ENCODE peak calls at places on chromosomes 13 and 19, in nine cellular contexts. One of them, this sample, is unnamed.

GRCh38 chr13:36131215-36131930 is at the start of gene DCLK1:
- DNase-seq in caudate nucleus: peak
- DNase-seq in stimulated activated naive CD8-positive, alpha-beta T cell treated with anti-CD3 and anti-CD28 coated beads, Interleukin-15, Interleukin-2, amounts not matched to agents 100 U/mL and 50 U/mL, for 24 hours: no peak
- DNase-seq in stimulated activated naive CD4-positive, alpha-beta T cell: no peak
- DNase-seq in germinal center: no peak
- DNase-seq in KG1: no peak
- DNase-seq in cardiac septum: no peak
- DNase-seq in stimulated activated CD8-positive, alpha-beta memory T cell treated with anti-CD3 and anti-CD28 coated beads, Interleukin-4, amount 100 ng/mL, for 1 hour: no peak
- DNase-seq in posterior cingulate gyrus: peak
- DNase-seq in this sample: no peak

GRCh38 chr19:50870417-50871089 is 2.7 kb upstream of the KLK2 start:
- DNase-seq in stimulated activated naive CD8-positive, alpha-beta T cell treated with anti-CD3 and anti-CD28 coated beads, Interleukin-15, Interleukin-2, amounts not matched to agents 100 U/mL and 50 U/mL, for 24 hours: peak
- DNase-seq in caudate nucleus: no peak
- DNase-seq in germinal center: no peak
- DNase-seq in posterior cingulate gyrus: no peak
- DNase-seq in cardiac septum: no peak
- DNase-seq in KG1: no peak
- DNase-seq in stimulated activated naive CD4-positive, alpha-beta T cell: no peak
- DNase-seq in stimulated activated CD8-positive, alpha-beta memory T cell treated with anti-CD3 and anti-CD28 coated beads, Interleukin-4, amount 100 ng/mL, for 1 hour: no peak
- DNase-seq in this sample: peak

GRCh38 chr13:109874921-109875454 is 88.6 kb upstream of the IRS2 start:
- DNase-seq in stimulated activated naive CD4-positive, alpha-beta T cell: no peak
- DNase-seq in KG1: no peak
- DNase-seq in caudate nucleus: no peak
- DNase-seq in posterior cingulate gyrus: no peak
- DNase-seq in stimulated activated naive CD8-positive, alpha-beta T cell treated with anti-CD3 and anti-CD28 coated beads, Interleukin-15, Interleukin-2, amounts not matched to agents 100 U/mL and 50 U/mL, for 24 hours: no peak
- DNase-seq in cardiac septum: no peak
- DNase-seq in germinal center: no peak
- DNase-seq in stimulated activated CD8-positive, alpha-beta memory T cell treated with anti-CD3 and anti-CD28 coated beads, Interleukin-4, amount 100 ng/mL, for 1 hour: no peak
- DNase-seq in this sample: no peak

GRCh38 chr19:2034729-2035589 is 16.1 kb downstream of the MKNK2 start:
- DNase-seq in stimulated activated naive CD8-positive, alpha-beta T cell treated with anti-CD3 and anti-CD28 coated beads, Interleukin-15, Interleukin-2, amounts not matched to agents 100 U/mL and 50 U/mL, for 24 hours: peak
- DNase-seq in caudate nucleus: no peak
- DNase-seq in KG1: no peak
- DNase-seq in germinal center: peak
- DNase-seq in stimulated activated CD8-positive, alpha-beta memory T cell treated with anti-CD3 and anti-CD28 coated beads, Interleukin-4, amount 100 ng/mL, for 1 hour: no peak
- DNase-seq in stimulated activated naive CD4-positive, alpha-beta T cell: peak
- DNase-seq in cardiac septum: no peak
- DNase-seq in posterior cingulate gyrus: no peak
- DNase-seq in this sample: peak

GRCh38 chr13:112859128-112859816 is 109.7 kb upstream of the MCF2L start:
- DNase-seq in germinal center: no peak
- DNase-seq in KG1: no peak
- DNase-seq in posterior cingulate gyrus: no peak
- DNase-seq in stimulated activated CD8-positive, alpha-beta memory T cell treated with anti-CD3 and anti-CD28 coated beads, Interleukin-4, amount 100 ng/mL, for 1 hour: no peak
- DNase-seq in caudate nucleus: no peak
- DNase-seq in cardiac septum: no peak
- DNase-seq in stimulated activated naive CD4-positive, alpha-beta T cell: no peak
- DNase-seq in stimulated activated naive CD8-positive, alpha-beta T cell treated with anti-CD3 and anti-CD28 coated beads, Interleukin-15, Interleukin-2, amounts not matched to agents 100 U/mL and 50 U/mL, for 24 hours: no peak
- DNase-seq in this sample: no peak

GRCh38 chr13:100694722-100695644 is 20.4 kb upstream of the TMTC4 start:
- DNase-seq in caudate nucleus: no peak
- DNase-seq in stimulated activated CD8-positive, alpha-beta memory T cell treated with anti-CD3 and anti-CD28 coated beads, Interleukin-4, amount 100 ng/mL, for 1 hour: no peak
- DNase-seq in posterior cingulate gyrus: no peak
- DNase-seq in germinal center: peak
- DNase-seq in stimulated activated naive CD4-positive, alpha-beta T cell: no peak
- DNase-seq in cardiac septum: no peak
- DNase-seq in stimulated activated naive CD8-positive, alpha-beta T cell treated with anti-CD3 and anti-CD28 coated beads, Interleukin-15, Interleukin-2, amounts not matched to agents 100 U/mL and 50 U/mL, for 24 hours: no peak
- DNase-seq in KG1: no peak
- DNase-seq in this sample: no peak

GRCh38 chr19:47272448-47273312 is 2.0 kb upstream of the INAFM1 start:
- DNase-seq in caudate nucleus: no peak
- DNase-seq in cardiac septum: no peak
- DNase-seq in stimulated activated naive CD4-positive, alpha-beta T cell: no peak
- DNase-seq in germinal center: no peak
- DNase-seq in stimulated activated naive CD8-positive, alpha-beta T cell treated with anti-CD3 and anti-CD28 coated beads, Interleukin-15, Interleukin-2, amounts not matched to agents 100 U/mL and 50 U/mL, for 24 hours: peak
- DNase-seq in stimulated activated CD8-positive, alpha-beta memory T cell treated with anti-CD3 and anti-CD28 coated beads, Interleukin-4, amount 100 ng/mL, for 1 hour: no peak
- DNase-seq in KG1: no peak
- DNase-seq in posterior cingulate gyrus: no peak
- DNase-seq in this sample: peak

GRCh38 chr19:55528030-55528801 is 8.7 kb downstream of the SBK2 start:
- DNase-seq in stimulated activated naive CD8-positive, alpha-beta T cell treated with anti-CD3 and anti-CD28 coated beads, Interleukin-15, Interleukin-2, amounts not matched to agents 100 U/mL and 50 U/mL, for 24 hours: no peak
- DNase-seq in cardiac septum: no peak
- DNase-seq in posterior cingulate gyrus: no peak
- DNase-seq in stimulated activated CD8-positive, alpha-beta memory T cell treated with anti-CD3 and anti-CD28 coated beads, Interleukin-4, amount 100 ng/mL, for 1 hour: no peak
- DNase-seq in caudate nucleus: no peak
- DNase-seq in germinal center: no peak
- DNase-seq in stimulated activated naive CD4-positive, alpha-beta T cell: no peak
- DNase-seq in KG1: no peak
- DNase-seq in this sample: no peak

GRCh38 chr19:49949735-49950589 is 11.0 kb downstream of the SIGLEC11 start:
- DNase-seq in posterior cingulate gyrus: no peak
- DNase-seq in germinal center: no peak
- DNase-seq in stimulated activated naive CD4-positive, alpha-beta T cell: no peak
- DNase-seq in stimulated activated naive CD8-positive, alpha-beta T cell treated with anti-CD3 and anti-CD28 coated beads, Interleukin-15, Interleukin-2, amounts not matched to agents 100 U/mL and 50 U/mL, for 24 hours: no peak
- DNase-seq in stimulated activated CD8-positive, alpha-beta memory T cell treated with anti-CD3 and anti-CD28 coated beads, Interleukin-4, amount 100 ng/mL, for 1 hour: no peak
- DNase-seq in KG1: no peak
- DNase-seq in caudate nucleus: no peak
- DNase-seq in cardiac septum: no peak
- DNase-seq in this sample: no peak

GRCh38 chr13:20411638-20412342 is 113.9 kb downstream of the CRYL1 start:
- DNase-seq in posterior cingulate gyrus: no peak
- DNase-seq in KG1: peak
- DNase-seq in stimulated activated naive CD8-positive, alpha-beta T cell treated with anti-CD3 and anti-CD28 coated beads, Interleukin-15, Interleukin-2, amounts not matched to agents 100 U/mL and 50 U/mL, for 24 hours: peak
- DNase-seq in germinal center: no peak
- DNase-seq in stimulated activated CD8-positive, alpha-beta memory T cell treated with anti-CD3 and anti-CD28 coated beads, Interleukin-4, amount 100 ng/mL, for 1 hour: no peak
- DNase-seq in cardiac septum: no peak
- DNase-seq in stimulated activated naive CD4-positive, alpha-beta T cell: no peak
- DNase-seq in caudate nucleus: no peak
- DNase-seq in this sample: peak

GRCh38 chr19:48683349-48683748 is 10.5 kb upstream of the NTN5 start:
- DNase-seq in posterior cingulate gyrus: peak
- DNase-seq in cardiac septum: no peak
- DNase-seq in caudate nucleus: peak
- DNase-seq in KG1: no peak
- DNase-seq in germinal center: no peak
- DNase-seq in stimulated activated naive CD4-positive, alpha-beta T cell: peak
- DNase-seq in stimulated activated CD8-positive, alpha-beta memory T cell treated with anti-CD3 and anti-CD28 coated beads, Interleukin-4, amount 100 ng/mL, for 1 hour: peak
- DNase-seq in stimulated activated naive CD8-positive, alpha-beta T cell treated with anti-CD3 and anti-CD28 coated beads, Interleukin-15, Interleukin-2, amounts not matched to agents 100 U/mL and 50 U/mL, for 24 hours: no peak
- DNase-seq in this sample: peak

GRCh38 chr13:84606616-84607015 is 724.3 kb upstream of the SLITRK1 start:
- DNase-seq in posterior cingulate gyrus: no peak
- DNase-seq in germinal center: no peak
- DNase-seq in KG1: no peak
- DNase-seq in stimulated activated CD8-positive, alpha-beta memory T cell treated with anti-CD3 and anti-CD28 coated beads, Interleukin-4, amount 100 ng/mL, for 1 hour: no peak
- DNase-seq in cardiac septum: no peak
- DNase-seq in stimulated activated naive CD8-positive, alpha-beta T cell treated with anti-CD3 and anti-CD28 coated beads, Interleukin-15, Interleukin-2, amounts not matched to agents 100 U/mL and 50 U/mL, for 24 hours: no peak
- DNase-seq in caudate nucleus: no peak
- DNase-seq in stimulated activated naive CD4-positive, alpha-beta T cell: no peak
- DNase-seq in this sample: no peak

GRCh38 chr13:104855581-104855980 is 1679.9 kb downstream of the EFNB2 start:
- DNase-seq in stimulated activated naive CD8-positive, alpha-beta T cell treated with anti-CD3 and anti-CD28 coated beads, Interleukin-15, Interleukin-2, amounts not matched to agents 100 U/mL and 50 U/mL, for 24 hours: no peak
- DNase-seq in posterior cingulate gyrus: no peak
- DNase-seq in KG1: no peak
- DNase-seq in germinal center: no peak
- DNase-seq in stimulated activated CD8-positive, alpha-beta memory T cell treated with anti-CD3 and anti-CD28 coated beads, Interleukin-4, amount 100 ng/mL, for 1 hour: no peak
- DNase-seq in caudate nucleus: no peak
- DNase-seq in stimulated activated naive CD4-positive, alpha-beta T cell: no peak
- DNase-seq in cardiac septum: no peak
- DNase-seq in this sample: no peak

GRCh38 chr13:45367358-45367757 is 26.4 kb upstream of the TPT1 start:
- DNase-seq in stimulated activated naive CD8-positive, alpha-beta T cell treated with anti-CD3 and anti-CD28 coated beads, Interleukin-15, Interleukin-2, amounts not matched to agents 100 U/mL and 50 U/mL, for 24 hours: peak
- DNase-seq in stimulated activated CD8-positive, alpha-beta memory T cell treated with anti-CD3 and anti-CD28 coated beads, Interleukin-4, amount 100 ng/mL, for 1 hour: peak
- DNase-seq in caudate nucleus: peak
- DNase-seq in germinal center: peak
- DNase-seq in KG1: no peak
- DNase-seq in stimulated activated naive CD4-positive, alpha-beta T cell: peak
- DNase-seq in posterior cingulate gyrus: no peak
- DNase-seq in cardiac septum: peak
- DNase-seq in this sample: peak

GRCh38 chr19:816500-816857 is 5.3 kb downstream of the PLPPR3 start:
- DNase-seq in stimulated activated naive CD8-positive, alpha-beta T cell treated with anti-CD3 and anti-CD28 coated beads, Interleukin-15, Interleukin-2, amounts not matched to agents 100 U/mL and 50 U/mL, for 24 hours: no peak
- DNase-seq in stimulated activated CD8-positive, alpha-beta memory T cell treated with anti-CD3 and anti-CD28 coated beads, Interleukin-4, amount 100 ng/mL, for 1 hour: no peak
- DNase-seq in stimulated activated naive CD4-positive, alpha-beta T cell: no peak
- DNase-seq in KG1: no peak
- DNase-seq in posterior cingulate gyrus: no peak
- DNase-seq in germinal center: no peak
- DNase-seq in caudate nucleus: no peak
- DNase-seq in cardiac septum: no peak
- DNase-seq in this sample: no peak

GRCh38 chr19:5095568-5095850 is 126.6 kb downstream of the KDM4B start:
- DNase-seq in stimulated activated CD8-positive, alpha-beta memory T cell treated with anti-CD3 and anti-CD28 coated beads, Interleukin-4, amount 100 ng/mL, for 1 hour: no peak
- DNase-seq in stimulated activated naive CD4-positive, alpha-beta T cell: no peak
- DNase-seq in KG1: no peak
- DNase-seq in germinal center: no peak
- DNase-seq in stimulated activated naive CD8-positive, alpha-beta T cell treated with anti-CD3 and anti-CD28 coated beads, Interleukin-15, Interleukin-2, amounts not matched to agents 100 U/mL and 50 U/mL, for 24 hours: no peak
- DNase-seq in caudate nucleus: no peak
- DNase-seq in cardiac septum: no peak
- DNase-seq in posterior cingulate gyrus: no peak
- DNase-seq in this sample: no peak

GRCh38 chr13:44765076-44765475 is 188.9 kb upstream of the TSC22D1 start:
- DNase-seq in stimulated activated CD8-positive, alpha-beta memory T cell treated with anti-CD3 and anti-CD28 coated beads, Interleukin-4, amount 100 ng/mL, for 1 hour: no peak
- DNase-seq in stimulated activated naive CD8-positive, alpha-beta T cell treated with anti-CD3 and anti-CD28 coated beads, Interleukin-15, Interleukin-2, amounts not matched to agents 100 U/mL and 50 U/mL, for 24 hours: no peak
- DNase-seq in caudate nucleus: no peak
- DNase-seq in posterior cingulate gyrus: no peak
- DNase-seq in cardiac septum: no peak
- DNase-seq in germinal center: no peak
- DNase-seq in stimulated activated naive CD4-positive, alpha-beta T cell: no peak
- DNase-seq in KG1: no peak
- DNase-seq in this sample: no peak

GRCh38 chr13:46994492-46994891 is 97.6 kb upstream of the HTR2A start:
- DNase-seq in stimulated activated naive CD4-positive, alpha-beta T cell: no peak
- DNase-seq in caudate nucleus: no peak
- DNase-seq in germinal center: no peak
- DNase-seq in posterior cingulate gyrus: no peak
- DNase-seq in cardiac septum: no peak
- DNase-seq in stimulated activated naive CD8-positive, alpha-beta T cell treated with anti-CD3 and anti-CD28 coated beads, Interleukin-15, Interleukin-2, amounts not matched to agents 100 U/mL and 50 U/mL, for 24 hours: no peak
- DNase-seq in stimulated activated CD8-positive, alpha-beta memory T cell treated with anti-CD3 and anti-CD28 coated beads, Interleukin-4, amount 100 ng/mL, for 1 hour: no peak
- DNase-seq in KG1: no peak
- DNase-seq in this sample: no peak

GRCh38 chr13:32443111-32443510 is 15.2 kb upstream of the N4BP2L1 start:
- DNase-seq in KG1: no peak
- DNase-seq in posterior cingulate gyrus: no peak
- DNase-seq in cardiac septum: no peak
- DNase-seq in stimulated activated naive CD8-positive, alpha-beta T cell treated with anti-CD3 and anti-CD28 coated beads, Interleukin-15, Interleukin-2, amounts not matched to agents 100 U/mL and 50 U/mL, for 24 hours: no peak
- DNase-seq in germinal center: peak
- DNase-seq in stimulated activated naive CD4-positive, alpha-beta T cell: no peak
- DNase-seq in caudate nucleus: no peak
- DNase-seq in stimulated activated CD8-positive, alpha-beta memory T cell treated with anti-CD3 and anti-CD28 coated beads, Interleukin-4, amount 100 ng/mL, for 1 hour: peak
- DNase-seq in this sample: peak

GRCh38 chr19:29576043-29576442 is 30.0 kb upstream of the POP4 start:
- DNase-seq in posterior cingulate gyrus: peak
- DNase-seq in caudate nucleus: peak
- DNase-seq in KG1: no peak
- DNase-seq in cardiac septum: peak
- DNase-seq in stimulated activated naive CD4-positive, alpha-beta T cell: no peak
- DNase-seq in germinal center: no peak
- DNase-seq in stimulated activated naive CD8-positive, alpha-beta T cell treated with anti-CD3 and anti-CD28 coated beads, Interleukin-15, Interleukin-2, amounts not matched to agents 100 U/mL and 50 U/mL, for 24 hours: peak
- DNase-seq in stimulated activated CD8-positive, alpha-beta memory T cell treated with anti-CD3 and anti-CD28 coated beads, Interleukin-4, amount 100 ng/mL, for 1 hour: no peak
- DNase-seq in this sample: peak

GRCh38 chr19:16572332-16573211 is at the start of gene SLC35E1:
- DNase-seq in germinal center: peak
- DNase-seq in KG1: peak
- DNase-seq in stimulated activated CD8-positive, alpha-beta memory T cell treated with anti-CD3 and anti-CD28 coated beads, Interleukin-4, amount 100 ng/mL, for 1 hour: peak
- DNase-seq in posterior cingulate gyrus: peak
- DNase-seq in caudate nucleus: peak
- DNase-seq in stimulated activated naive CD4-positive, alpha-beta T cell: peak
- DNase-seq in stimulated activated naive CD8-positive, alpha-beta T cell treated with anti-CD3 and anti-CD28 coated beads, Interleukin-15, Interleukin-2, amounts not matched to agents 100 U/mL and 50 U/mL, for 24 hours: peak
- DNase-seq in cardiac septum: peak
- DNase-seq in this sample: peak

GRCh38 chr13:37716395-37716794 is 117.8 kb upstream of the POSTN start:
- DNase-seq in caudate nucleus: no peak
- DNase-seq in posterior cingulate gyrus: no peak
- DNase-seq in cardiac septum: no peak
- DNase-seq in KG1: no peak
- DNase-seq in stimulated activated naive CD4-positive, alpha-beta T cell: no peak
- DNase-seq in stimulated activated naive CD8-positive, alpha-beta T cell treated with anti-CD3 and anti-CD28 coated beads, Interleukin-15, Interleukin-2, amounts not matched to agents 100 U/mL and 50 U/mL, for 24 hours: no peak
- DNase-seq in stimulated activated CD8-positive, alpha-beta memory T cell treated with anti-CD3 and anti-CD28 coated beads, Interleukin-4, amount 100 ng/mL, for 1 hour: no peak
- DNase-seq in germinal center: no peak
- DNase-seq in this sample: no peak

GRCh38 chr13:23467048-23467931 is 33.8 kb upstream of the SACS start:
- DNase-seq in posterior cingulate gyrus: no peak
- DNase-seq in cardiac septum: no peak
- DNase-seq in KG1: no peak
- DNase-seq in germinal center: no peak
- DNase-seq in stimulated activated CD8-positive, alpha-beta memory T cell treated with anti-CD3 and anti-CD28 coated beads, Interleukin-4, amount 100 ng/mL, for 1 hour: no peak
- DNase-seq in stimulated activated naive CD4-positive, alpha-beta T cell: no peak
- DNase-seq in caudate nucleus: no peak
- DNase-seq in stimulated activated naive CD8-positive, alpha-beta T cell treated with anti-CD3 and anti-CD28 coated beads, Interleukin-15, Interleukin-2, amounts not matched to agents 100 U/mL and 50 U/mL, for 24 hours: no peak
- DNase-seq in this sample: no peak